ENCODE peak calls at places on chromosomes 3 and 15, in five cellular contexts. One of them, this sample, is unnamed.

GRCh38 chr15:82923744-82924143 is 28.8 kb downstream of the HOMER2 start:
- DNase-seq in K562: no peak
- DNase-seq in A549: no peak
- DNase-seq in GM12878: no peak
- DNase-seq in HepG2: no peak
- DNase-seq in this sample: no peak

GRCh38 chr3:177377166-177377565 is 179.9 kb upstream of the TBL1XR1 start:
- DNase-seq in K562: no peak
- DNase-seq in A549: no peak
- DNase-seq in GM12878: no peak
- DNase-seq in HepG2: no peak
- DNase-seq in this sample: no peak

GRCh38 chr15:31202953-31203352 is 101.4 kb upstream of the TRPM1 start:
- DNase-seq in K562: no peak
- DNase-seq in A549: no peak
- DNase-seq in GM12878: no peak
- DNase-seq in HepG2: no peak
- DNase-seq in this sample: no peak

GRCh38 chr3:126746395-126747177 is 42.5 kb downstream of the CHCHD6 start:
- DNase-seq in K562: peak
- DNase-seq in A549: peak
- DNase-seq in GM12878: no peak
- DNase-seq in HepG2: peak
- DNase-seq in this sample: no peak

GRCh38 chr3:139934557-139935070 is 371 bp upstream of the CLSTN2 start:
- DNase-seq in K562: no peak
- DNase-seq in A549: peak
- DNase-seq in GM12878: no peak
- DNase-seq in HepG2: no peak
- DNase-seq in this sample: peak

GRCh38 chr3:52934626-52935530 is 37.5 kb upstream of the STIMATE start:
- DNase-seq in K562: peak
- DNase-seq in A549: peak
- DNase-seq in GM12878: peak
- DNase-seq in HepG2: peak
- DNase-seq in this sample: peak

GRCh38 chr15:30921781-30922371 is 18.2 kb downstream of the FAN1 start:
- DNase-seq in K562: no peak
- DNase-seq in A549: no peak
- DNase-seq in GM12878: no peak
- DNase-seq in HepG2: no peak
- DNase-seq in this sample: peak

GRCh38 chr3:13657660-13658435 is 108.9 kb downstream of the FBLN2 start:
- DNase-seq in K562: peak
- DNase-seq in A549: peak
- DNase-seq in GM12878: no peak
- DNase-seq in HepG2: no peak
- DNase-seq in this sample: peak

GRCh38 chr15:49814709-49815108 is 193.9 kb downstream of the DTWD1 start:
- DNase-seq in K562: no peak
- DNase-seq in A549: no peak
- DNase-seq in GM12878: no peak
- DNase-seq in HepG2: no peak
- DNase-seq in this sample: no peak

GRCh38 chr3:142844339-142844977 is 44.4 kb downstream of the PCOLCE2 start:
- DNase-seq in K562: peak
- DNase-seq in A549: peak
- DNase-seq in GM12878: no peak
- DNase-seq in HepG2: peak
- DNase-seq in this sample: peak

GRCh38 chr3:51642462-51642861 is 28.6 kb upstream of the TEX264 start:
- DNase-seq in K562: no peak
- DNase-seq in A549: no peak
- DNase-seq in GM12878: no peak
- DNase-seq in HepG2: no peak
- DNase-seq in this sample: peak

GRCh38 chr15:39014682-39015081 is 450.1 kb upstream of the RASGRP1 start:
- DNase-seq in K562: no peak
- DNase-seq in A549: no peak
- DNase-seq in GM12878: no peak
- DNase-seq in HepG2: no peak
- DNase-seq in this sample: no peak

GRCh38 chr3:197181751-197182150 is 116.7 kb downstream of the DLG1 start:
- DNase-seq in K562: no peak
- DNase-seq in A549: peak
- DNase-seq in GM12878: no peak
- DNase-seq in HepG2: no peak
- DNase-seq in this sample: no peak
- TF ChIP-seq JUNB in K562: no peak
- TF ChIP-seq JUNB in A549: no peak
- TF ChIP-seq JUNB in GM12878: no peak
- TF ChIP-seq JUNB in HepG2: no peak
- TF ChIP-seq JUNB in this sample: no peak

GRCh38 chr3:197258168-197258755 is 40.1 kb downstream of the DLG1 start:
- DNase-seq in K562: no peak
- DNase-seq in A549: no peak
- DNase-seq in GM12878: no peak
- DNase-seq in HepG2: no peak
- DNase-seq in this sample: no peak
- H3K4me2 ChIP-seq in K562: no peak
- H3K4me2 ChIP-seq in A549: no peak
- H3K4me2 ChIP-seq in GM12878: no peak
- H3K4me2 ChIP-seq in HepG2: no peak
- H3K4me2 ChIP-seq in this sample: no peak

DNA sequence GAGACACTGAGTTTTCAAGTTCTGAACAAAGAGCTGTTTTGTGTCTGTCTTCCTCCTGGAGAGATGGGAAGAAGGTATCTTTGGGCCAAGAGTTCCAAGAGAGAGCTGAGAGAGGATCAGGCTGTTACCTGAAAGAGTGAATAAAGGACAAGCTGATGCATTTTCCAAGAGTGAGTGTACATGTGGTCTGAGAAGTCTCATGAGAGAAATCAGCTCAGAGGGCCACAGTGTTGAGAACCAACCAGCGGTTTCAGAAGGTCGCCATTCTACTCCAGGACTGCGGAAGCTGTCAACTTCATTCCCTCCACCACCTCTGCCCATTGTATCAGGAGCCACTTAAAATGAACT is 42.7 kb upstream of the PPP2R3A start:
- DNase-seq in K562: no peak
- DNase-seq in A549: no peak
- DNase-seq in GM12878: no peak
- DNase-seq in HepG2: no peak
- DNase-seq in this sample: no peak
- TF ChIP-seq JUNB in K562: no peak
- TF ChIP-seq JUNB in A549: no peak
- TF ChIP-seq JUNB in GM12878: no peak
- TF ChIP-seq JUNB in HepG2: no peak
- TF ChIP-seq JUNB in this sample: no peak

DNA sequence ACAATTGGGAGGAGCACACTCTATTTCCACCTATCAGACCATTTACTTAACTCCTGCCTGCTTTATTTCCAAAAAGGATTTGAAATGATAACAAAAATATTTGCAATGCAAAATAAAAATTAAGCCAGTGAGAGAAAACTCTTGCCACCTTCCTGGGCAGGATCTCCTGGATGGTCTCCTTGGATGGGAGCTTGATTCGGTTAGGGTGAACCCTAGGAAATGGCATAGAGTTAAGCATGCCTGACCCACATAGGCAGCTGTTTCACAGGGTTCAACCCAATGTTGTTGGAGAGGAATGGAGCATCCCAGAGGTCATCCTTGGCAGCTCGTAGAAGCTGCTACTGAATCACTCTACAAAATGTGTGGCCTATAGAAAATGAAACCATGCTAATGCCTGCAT is 83.8 kb downstream of the TGFBR2 start:
- DNase-seq in K562: no peak
- DNase-seq in A549: no peak
- DNase-seq in GM12878: no peak
- DNase-seq in HepG2: no peak
- DNase-seq in this sample: no peak
- H3K4me2 ChIP-seq in K562: no peak
- H3K4me2 ChIP-seq in A549: no peak
- H3K4me2 ChIP-seq in GM12878: no peak
- H3K4me2 ChIP-seq in HepG2: no peak
- H3K4me2 ChIP-seq in this sample: no peak

DNA sequence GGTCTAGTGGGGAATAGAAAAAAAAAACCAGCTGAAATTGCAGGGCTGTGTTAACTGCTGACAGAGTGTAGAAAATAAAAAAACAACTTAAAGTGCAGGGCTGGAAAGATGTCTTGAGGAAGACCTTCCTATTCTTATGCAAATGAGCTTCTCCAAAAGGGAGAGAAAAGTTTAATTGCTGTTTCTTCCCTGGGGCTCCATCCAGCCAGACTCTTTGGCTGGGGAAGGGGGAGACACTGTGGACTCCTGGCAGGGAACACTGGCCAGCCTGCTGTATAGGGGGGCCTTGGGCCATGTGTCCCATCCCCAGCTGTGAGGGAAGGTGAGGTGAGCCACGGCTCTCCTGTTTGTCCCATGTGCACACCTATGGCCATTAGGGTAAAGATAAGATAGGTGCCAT is 901.8 kb downstream of the PLOD2 start:
- DNase-seq in K562: no peak
- DNase-seq in A549: no peak
- DNase-seq in GM12878: no peak
- DNase-seq in HepG2: no peak
- DNase-seq in this sample: peak
- TF ChIP-seq JUNB in K562: no peak
- TF ChIP-seq JUNB in A549: no peak
- TF ChIP-seq JUNB in GM12878: no peak
- TF ChIP-seq JUNB in HepG2: no peak
- TF ChIP-seq JUNB in this sample: no peak

DNA sequence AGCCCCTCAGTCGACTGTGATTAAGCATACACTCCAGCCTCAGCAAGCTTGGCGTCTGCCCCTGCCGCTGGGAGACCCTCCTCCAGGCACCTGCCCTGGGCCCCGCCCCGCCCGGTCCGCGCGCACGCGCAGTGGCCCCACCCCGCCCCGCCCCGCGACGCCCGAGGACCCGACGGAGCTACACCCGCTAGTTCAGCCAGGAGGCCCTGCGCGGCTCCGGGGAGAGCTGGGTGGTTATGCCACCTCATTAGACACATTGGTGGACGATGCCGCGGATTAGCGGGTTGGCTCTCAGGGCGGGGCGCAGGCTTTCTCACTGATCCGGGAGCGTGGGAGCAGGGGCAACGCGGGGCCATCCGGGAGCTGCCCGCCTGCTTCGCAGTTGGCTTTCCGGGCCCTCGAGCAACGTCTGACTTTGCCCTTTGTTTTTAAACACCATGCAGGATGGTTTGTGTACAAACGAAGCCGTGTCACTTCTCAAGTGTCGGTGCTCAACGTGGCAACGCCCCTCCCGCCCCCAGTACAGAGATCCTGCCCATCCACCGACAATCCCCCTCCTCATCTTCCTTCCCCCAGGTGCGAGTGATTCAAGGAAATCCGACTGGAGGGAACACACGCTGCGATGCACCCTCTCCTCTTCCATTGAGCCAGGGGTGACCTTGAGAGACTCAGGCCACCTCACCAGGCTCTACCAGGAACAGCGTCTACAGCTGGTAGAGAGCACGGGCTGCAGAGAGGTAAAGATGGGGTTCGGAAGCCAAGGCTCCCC is 109.3 kb downstream of the SHQ1 start:
- DNase-seq in K562: peak
- DNase-seq in A549: peak
- DNase-seq in GM12878: no peak
- DNase-seq in HepG2: no peak
- DNase-seq in this sample: peak
- H3K4me2 ChIP-seq in K562: peak
- H3K4me2 ChIP-seq in A549: peak
- H3K4me2 ChIP-seq in GM12878: peak
- H3K4me2 ChIP-seq in HepG2: peak
- H3K4me2 ChIP-seq in this sample: peak

GRCh38 chr15:41746802-41747201 is 27.5 kb upstream of the MAPKBP1 start:
- DNase-seq in K562: no peak
- DNase-seq in A549: no peak
- DNase-seq in GM12878: no peak
- DNase-seq in HepG2: no peak
- DNase-seq in this sample: no peak
- TF ChIP-seq JUNB in K562: no peak
- TF ChIP-seq JUNB in A549: no peak
- TF ChIP-seq JUNB in GM12878: no peak
- TF ChIP-seq JUNB in HepG2: no peak
- TF ChIP-seq JUNB in this sample: no peak

DNA sequence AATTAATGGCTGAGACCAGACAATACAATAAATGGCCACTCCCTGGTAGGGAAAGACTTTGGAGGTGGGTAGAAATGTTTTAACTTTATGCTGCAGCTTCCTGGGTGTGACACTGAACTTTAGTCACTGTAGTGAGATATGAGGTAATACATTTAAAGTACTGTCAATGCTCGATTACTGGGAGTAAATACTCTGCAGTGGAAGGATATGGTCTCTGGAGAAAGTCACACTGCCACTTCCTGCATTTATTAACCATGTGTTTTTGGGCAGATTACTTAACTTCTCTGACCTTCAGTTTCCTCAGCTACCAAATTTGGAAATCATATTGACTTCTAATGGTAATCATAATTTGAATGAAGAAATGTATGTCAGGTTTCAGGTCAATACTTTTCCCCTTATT is 317.1 kb upstream of the TGFBR2 start:
- DNase-seq in K562: no peak
- DNase-seq in A549: peak
- DNase-seq in GM12878: no peak
- DNase-seq in HepG2: peak
- DNase-seq in this sample: no peak
- H3K4me2 ChIP-seq in K562: no peak
- H3K4me2 ChIP-seq in A549: peak
- H3K4me2 ChIP-seq in GM12878: no peak
- H3K4me2 ChIP-seq in HepG2: peak
- H3K4me2 ChIP-seq in this sample: no peak